ENCODE peak calls at places on chromosomes 2 and 18, in seven cellular contexts. I is Peyer's patch, Z is GM12864, O is heart left ventricle, R is GM10248, N is AG09309, J is foreskin fibroblast. C is an unnamed sample.

GRCh38 chr2:169961911-169962310 is 134.7 kb downstream of the UBR3 start:
- DNase-seq in Z (no peak), N (peak), I (no peak), R (no peak), J (peak), O (no peak), C (peak)

GRCh38 chr18:51076503-51076902 is 46.5 kb downstream of the SMAD4 start:
- DNase-seq in Z (no peak), O (no peak), I (no peak), J (no peak), R (no peak), N (no peak), C (no peak)

GRCh38 chr2:137957033-137957432 is 7.2 kb upstream of the HNMT start:
- DNase-seq in I (no peak), J (peak), R (no peak), N (peak), O (no peak), Z (no peak), C (peak)

GRCh38 chr2:15298769-15299168 is 262.4 kb downstream of the NBAS start:
- DNase-seq in J (no peak), Z (no peak), O (no peak), N (no peak), I (no peak), R (no peak), C (no peak)

GRCh38 chr2:98551316-98551715 is 57.0 kb downstream of the COA5 start:
- DNase-seq in I (no peak), Z (no peak), R (no peak), O (no peak), N (no peak), J (no peak), C (no peak)

GRCh38 chr2:235685024-235685721 is 191.3 kb downstream of the AGAP1 start:
- DNase-seq in I (no peak), N (no peak), J (no peak), Z (no peak), O (no peak), R (no peak), C (no peak)

GRCh38 chr2:190415794-190416729 is 7.9 kb downstream of the MFSD6 start:
- DNase-seq in N (no peak), R (no peak), J (no peak), Z (no peak), I (no peak), O (no peak), C (no peak)

GRCh38 chr2:129903586-129904425 is 75.7 kb upstream of the RAB6C start:
- DNase-seq in Z (no peak), N (no peak), J (no peak), O (no peak), R (no peak), I (peak), C (no peak)

GRCh38 chr18:6294119-6294784 is 120.5 kb downstream of the L3MBTL4 start:
- DNase-seq in N (no peak), R (no peak), O (no peak), I (no peak), J (no peak), Z (no peak), C (no peak)

GRCh38 chr18:35756506-35757117 is 175.1 kb downstream of the GALNT1 start:
- DNase-seq in I (no peak), J (peak), R (peak), N (no peak), Z (peak), O (peak), C (peak)

GRCh38 chr2:105935048-105935447 is 190.3 kb downstream of the NCK2 start:
- DNase-seq in O (no peak), I (no peak), R (no peak), J (no peak), N (no peak), Z (no peak), C (no peak)

GRCh38 chr18:32707153-32707552 is 65.7 kb downstream of the KLHL14 start:
- DNase-seq in N (no peak), I (no peak), R (no peak), J (no peak), Z (no peak), O (no peak), C (no peak)

GRCh38 chr2:109438773-109439191 is 175.0 kb downstream of the SEPTIN10 start:
- DNase-seq in O (no peak), Z (no peak), N (peak), J (peak), I (no peak), R (no peak), C (peak)

GRCh38 chr2:207284556-207285450 is 119.1 kb upstream of the KLF7 start:
- DNase-seq in O (no peak), Z (no peak), R (no peak), N (no peak), I (no peak), J (no peak), C (peak)

GRCh38 chr2:230254152-230254881 is 28.8 kb downstream of the SP140 start:
- DNase-seq in O (no peak), I (no peak), N (no peak), J (no peak), Z (no peak), R (no peak), C (no peak)

GRCh38 chr2:83364264-83364663 is 1094.8 kb downstream of the SUCLG1 start:
- DNase-seq in J (peak), R (no peak), O (no peak), N (peak), Z (no peak), I (no peak), C (no peak)

GRCh38 chr2:223613017-223613950 is 11.1 kb upstream of the SCG2 start:
- DNase-seq in Z (no peak), J (peak), R (no peak), I (peak), N (peak), O (peak), C (peak)

GRCh38 chr2:160695402-160696060 is 201.9 kb upstream of the RBMS1 start:
- DNase-seq in R (no peak), N (no peak), Z (no peak), I (no peak), J (peak), O (no peak), C (no peak)

GRCh38 chr18:55041366-55041765 is 82.1 kb upstream of the CCDC68 start:
- DNase-seq in R (no peak), J (no peak), Z (no peak), I (no peak), O (no peak), N (no peak), C (no peak)

GRCh38 chr2:223044092-223044836 is 7.7 kb upstream of the KCNE4 start:
- DNase-seq in O (no peak), I (no peak), J (no peak), R (no peak), N (no peak), Z (no peak), C (no peak)

GRCh38 chr2:135952891-135953290 is 32.5 kb downstream of the DARS1 start:
- DNase-seq in Z (no peak), J (no peak), R (no peak), O (no peak), N (no peak), I (no peak), C (no peak)

GRCh38 chr2:19649107-19649506 is 252.7 kb downstream of the TTC32 start:
- DNase-seq in J (peak), O (no peak), Z (no peak), I (no peak), N (no peak), R (no peak), C (peak)
- TF ChIP-seq CTCF in J (no peak), O (no peak), Z (no peak), I (no peak), N (peak), R (no peak), C (peak)

GRCh38 chr2:227862741-227863588 is 8.5 kb upstream of the DAW1 start:
- DNase-seq in R (no peak), O (no peak), N (peak), I (no peak), J (peak), Z (no peak), C (peak)
- TF ChIP-seq CTCF in R (no peak), O (no peak), N (peak), I (no peak), J (no peak), Z (peak), C (no peak)

GRCh38 chr2:58156780-58157179 is 84.3 kb downstream of the FANCL start:
- DNase-seq in I (no peak), N (peak), J (no peak), R (no peak), Z (no peak), O (no peak), C (peak)

GRCh38 chr2:58155160-58155778 is 85.9 kb downstream of the FANCL start:
- DNase-seq in J (no peak), Z (no peak), O (no peak), I (no peak), N (no peak), R (no peak), C (no peak)

GRCh38 chr2:58157754-58158153 is 83.4 kb downstream of the FANCL start:
- DNase-seq in I (no peak), R (no peak), J (no peak), Z (no peak), N (no peak), O (no peak), C (no peak)
- TF ChIP-seq CTCF in I (no peak), R (no peak), J (no peak), Z (no peak), N (no peak), O (no peak), C (no peak)

DNA sequence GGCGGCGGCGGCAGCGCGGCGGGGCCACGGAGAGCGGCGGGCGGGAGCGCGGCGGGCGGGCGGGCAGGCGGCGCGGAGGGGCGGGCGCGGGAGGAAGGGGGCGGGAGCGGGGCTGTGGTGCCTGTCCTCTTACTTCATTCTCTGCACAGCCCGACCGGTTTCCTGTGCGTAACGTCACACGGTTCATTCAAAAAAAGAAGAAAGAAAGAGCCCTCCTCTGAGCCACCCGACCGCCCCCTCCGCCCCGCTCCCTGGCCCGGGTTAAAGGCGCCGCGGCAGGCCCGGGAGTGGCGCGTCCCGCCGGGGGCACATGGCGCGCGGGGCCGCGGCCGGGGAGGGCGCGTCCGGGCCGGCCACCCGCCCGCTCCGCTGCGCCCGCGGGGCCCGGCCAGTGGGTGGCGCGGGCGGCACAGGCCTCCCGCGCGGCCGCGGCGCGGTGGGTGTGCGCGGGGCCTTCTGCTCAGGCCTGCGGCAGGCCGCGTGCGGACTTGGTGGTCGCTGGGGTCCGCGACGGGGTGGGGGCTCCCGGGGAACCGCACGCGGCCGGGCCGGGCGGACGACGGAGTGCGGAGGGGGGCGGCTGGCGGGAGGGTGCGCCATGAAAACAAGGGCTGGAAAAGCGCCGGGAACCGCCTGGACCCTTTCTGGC is 596 bp upstream of the BCL2 start:
- DNase-seq in N (no peak), R (peak), J (peak), I (peak), Z (peak), O (peak), C (peak)
- TF ChIP-seq CTCF in N (no peak), R (peak), J (no peak), I (peak), Z (no peak), O (no peak), C (peak)

GRCh38 chr2:45169339-45170190 is 160.3 kb upstream of the SIX2 start:
- DNase-seq in I (no peak), R (peak), N (no peak), O (peak), J (peak), Z (no peak), C (no peak)
- TF ChIP-seq CTCF in I (no peak), R (no peak), N (no peak), O (no peak), J (no peak), Z (no peak), C (no peak)

GRCh38 chr2:64699712-64700111 is 46.0 kb upstream of the SERTAD2 start:
- DNase-seq in Z (peak), R (no peak), N (no peak), I (no peak), O (no peak), J (no peak), C (no peak)
- TF ChIP-seq CTCF in Z (peak), R (peak), N (no peak), I (no peak), O (no peak), J (no peak), C (peak)

GRCh38 chr2:127293758-127294562 is at the start of gene ERCC3:
- DNase-seq in N (peak), R (peak), Z (peak), J (peak), O (peak), I (peak), C (peak)
- TF ChIP-seq CTCF in N (no peak), R (no peak), Z (no peak), J (no peak), O (no peak), I (peak), C (no peak)

GRCh38 chr18:65704051-65704450 is 46.8 kb upstream of the CDH7 start:
- DNase-seq in J (no peak), I (no peak), R (no peak), N (no peak), O (no peak), Z (no peak), C (no peak)

GRCh38 chr18:65706646-65707045 is 44.2 kb upstream of the CDH7 start:
- DNase-seq in Z (no peak), R (no peak), J (no peak), N (no peak), I (no peak), O (no peak), C (no peak)
- TF ChIP-seq CTCF in Z (no peak), R (no peak), J (no peak), N (no peak), I (no peak), O (no peak), C (no peak)

DNA sequence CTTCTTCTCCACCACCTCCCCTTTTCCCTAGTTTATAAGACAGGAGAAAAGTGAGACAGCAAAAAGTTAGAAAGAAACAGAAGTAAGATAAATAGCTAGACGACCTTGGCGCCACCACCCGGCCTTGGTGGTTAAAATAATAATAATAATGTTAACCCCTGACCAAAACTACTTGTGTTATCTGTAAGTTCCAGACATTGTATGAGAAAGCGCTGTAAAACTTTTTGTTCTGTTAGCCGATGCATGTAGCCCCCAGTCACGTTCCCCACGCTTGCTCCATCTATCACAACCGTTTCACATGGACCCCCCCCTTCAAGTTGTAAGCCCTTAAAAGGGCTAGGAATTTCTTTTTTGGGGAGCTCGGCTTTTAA is 1.5 kb upstream of the BUB1 start:
- DNase-seq in I (no peak), J (no peak), R (no peak), Z (no peak), N (no peak), O (no peak), C (peak)
- TF ChIP-seq CTCF in I (no peak), J (no peak), R (no peak), Z (no peak), N (no peak), O (no peak), C (peak)

C was measured in HFFc6.